ENCODE peak calls at places on chromosomes 5 and 9, in nine cellular contexts. One of them, this sample, is unnamed.

GRCh38 chr5:14463629-14464028 is 118.0 kb upstream of the OTULINL start:
- DNase-seq in uterus: peak
- DNase-seq in breast epithelium: no peak
- DNase-seq in choroid plexus epithelial cell: peak
- DNase-seq in coronary artery: no peak
- DNase-seq in tibial nerve: no peak
- DNase-seq in cardiac muscle cell: no peak
- DNase-seq in epithelial cell of esophagus: peak
- DNase-seq in AG09309: no peak
- DNase-seq in this sample: no peak

GRCh38 chr5:137734962-137735530 is 843 bp downstream of the KLHL3 start:
- DNase-seq in uterus: peak
- DNase-seq in breast epithelium: no peak
- DNase-seq in choroid plexus epithelial cell: peak
- DNase-seq in coronary artery: no peak
- DNase-seq in tibial nerve: no peak
- DNase-seq in cardiac muscle cell: peak
- DNase-seq in epithelial cell of esophagus: peak
- DNase-seq in AG09309: no peak
- DNase-seq in this sample: peak

GRCh38 chr5:95731571-95732554 is 727 bp downstream of the RHOBTB3 start:
- DNase-seq in uterus: peak
- DNase-seq in breast epithelium: no peak
- DNase-seq in choroid plexus epithelial cell: peak
- DNase-seq in coronary artery: peak
- DNase-seq in tibial nerve: peak
- DNase-seq in cardiac muscle cell: peak
- DNase-seq in epithelial cell of esophagus: peak
- DNase-seq in AG09309: no peak
- DNase-seq in this sample: peak

GRCh38 chr5:62596096-62596495 is 17.5 kb downstream of the LRRC70 start:
- DNase-seq in uterus: no peak
- DNase-seq in breast epithelium: no peak
- DNase-seq in choroid plexus epithelial cell: no peak
- DNase-seq in coronary artery: no peak
- DNase-seq in tibial nerve: no peak
- DNase-seq in cardiac muscle cell: no peak
- DNase-seq in epithelial cell of esophagus: no peak
- DNase-seq in AG09309: peak
- DNase-seq in this sample: no peak

GRCh38 chr5:180786398-180787005 is 16.1 kb downstream of the MGAT1 start:
- DNase-seq in uterus: no peak
- DNase-seq in breast epithelium: no peak
- DNase-seq in choroid plexus epithelial cell: peak
- DNase-seq in coronary artery: no peak
- DNase-seq in tibial nerve: no peak
- DNase-seq in cardiac muscle cell: no peak
- DNase-seq in epithelial cell of esophagus: no peak
- DNase-seq in AG09309: no peak
- DNase-seq in this sample: no peak

GRCh38 chr5:39619161-39619818 is 194.5 kb upstream of the DAB2 start:
- DNase-seq in uterus: no peak
- DNase-seq in breast epithelium: no peak
- DNase-seq in choroid plexus epithelial cell: peak
- DNase-seq in coronary artery: no peak
- DNase-seq in tibial nerve: no peak
- DNase-seq in cardiac muscle cell: no peak
- DNase-seq in epithelial cell of esophagus: peak
- DNase-seq in AG09309: no peak
- DNase-seq in this sample: no peak

GRCh38 chr5:151234476-151235238 is 10.8 kb upstream of the CCDC69 start:
- DNase-seq in uterus: peak
- DNase-seq in breast epithelium: peak
- DNase-seq in choroid plexus epithelial cell: peak
- DNase-seq in coronary artery: no peak
- DNase-seq in tibial nerve: peak
- DNase-seq in cardiac muscle cell: no peak
- DNase-seq in epithelial cell of esophagus: no peak
- DNase-seq in AG09309: no peak
- DNase-seq in this sample: no peak

GRCh38 chr5:172870261-172870806 is 36.3 kb downstream of the ERGIC1 start:
- DNase-seq in uterus: peak
- DNase-seq in breast epithelium: peak
- DNase-seq in choroid plexus epithelial cell: peak
- DNase-seq in coronary artery: no peak
- DNase-seq in tibial nerve: no peak
- DNase-seq in cardiac muscle cell: no peak
- DNase-seq in epithelial cell of esophagus: peak
- DNase-seq in AG09309: peak
- DNase-seq in this sample: no peak

GRCh38 chr5:150485770-150486401 is 22.0 kb upstream of the NDST1 start:
- DNase-seq in uterus: peak
- DNase-seq in breast epithelium: no peak
- DNase-seq in choroid plexus epithelial cell: peak
- DNase-seq in coronary artery: no peak
- DNase-seq in tibial nerve: peak
- DNase-seq in cardiac muscle cell: peak
- DNase-seq in epithelial cell of esophagus: no peak
- DNase-seq in AG09309: no peak
- DNase-seq in this sample: peak

GRCh38 chr5:172953776-172954189 is 5.4 kb upstream of the RPL26L1 start:
- DNase-seq in uterus: no peak
- DNase-seq in breast epithelium: no peak
- DNase-seq in choroid plexus epithelial cell: peak
- DNase-seq in coronary artery: no peak
- DNase-seq in tibial nerve: no peak
- DNase-seq in cardiac muscle cell: no peak
- DNase-seq in epithelial cell of esophagus: peak
- DNase-seq in AG09309: peak
- DNase-seq in this sample: no peak

GRCh38 chr9:126652140-126652558 is 38.4 kb downstream of the LMX1B start:
- DNase-seq in uterus: no peak
- DNase-seq in breast epithelium: no peak
- DNase-seq in choroid plexus epithelial cell: no peak
- DNase-seq in coronary artery: no peak
- DNase-seq in tibial nerve: no peak
- DNase-seq in cardiac muscle cell: no peak
- DNase-seq in epithelial cell of esophagus: no peak
- DNase-seq in AG09309: no peak
- DNase-seq in this sample: no peak

GRCh38 chr9:129352157-129352870 is 174.3 kb upstream of the IER5L start:
- DNase-seq in uterus: peak
- DNase-seq in breast epithelium: no peak
- DNase-seq in choroid plexus epithelial cell: peak
- DNase-seq in coronary artery: no peak
- DNase-seq in tibial nerve: no peak
- DNase-seq in cardiac muscle cell: peak
- DNase-seq in epithelial cell of esophagus: no peak
- DNase-seq in AG09309: no peak
- DNase-seq in this sample: peak

GRCh38 chr5:88401671-88402070 is 133.0 kb upstream of the TMEM161B start:
- DNase-seq in uterus: no peak
- DNase-seq in breast epithelium: no peak
- DNase-seq in choroid plexus epithelial cell: no peak
- DNase-seq in coronary artery: no peak
- DNase-seq in tibial nerve: no peak
- DNase-seq in cardiac muscle cell: no peak
- DNase-seq in epithelial cell of esophagus: no peak
- DNase-seq in AG09309: no peak
- DNase-seq in this sample: no peak

GRCh38 chr9:5714501-5715401 is 85.8 kb downstream of the RIC1 start:
- DNase-seq in uterus: no peak
- DNase-seq in breast epithelium: no peak
- DNase-seq in choroid plexus epithelial cell: peak
- DNase-seq in coronary artery: no peak
- DNase-seq in tibial nerve: no peak
- DNase-seq in cardiac muscle cell: peak
- DNase-seq in epithelial cell of esophagus: peak
- DNase-seq in AG09309: no peak
- DNase-seq in this sample: no peak
- TF ChIP-seq CTCF in uterus: no peak
- TF ChIP-seq CTCF in breast epithelium: no peak
- TF ChIP-seq CTCF in choroid plexus epithelial cell: peak
- TF ChIP-seq CTCF in coronary artery: no peak
- TF ChIP-seq CTCF in tibial nerve: no peak
- TF ChIP-seq CTCF in cardiac muscle cell: peak
- TF ChIP-seq CTCF in epithelial cell of esophagus: peak
- TF ChIP-seq CTCF in AG09309: peak
- TF ChIP-seq CTCF in this sample: peak

GRCh38 chr9:133664173-133664572 is 28.0 kb downstream of the DBH start:
- DNase-seq in uterus: no peak
- DNase-seq in breast epithelium: no peak
- DNase-seq in choroid plexus epithelial cell: no peak
- DNase-seq in coronary artery: no peak
- DNase-seq in tibial nerve: no peak
- DNase-seq in cardiac muscle cell: no peak
- DNase-seq in epithelial cell of esophagus: no peak
- DNase-seq in AG09309: no peak
- DNase-seq in this sample: no peak

GRCh38 chr9:133665096-133665495 is 28.9 kb downstream of the DBH start:
- DNase-seq in uterus: no peak
- DNase-seq in breast epithelium: no peak
- DNase-seq in choroid plexus epithelial cell: no peak
- DNase-seq in coronary artery: no peak
- DNase-seq in tibial nerve: no peak
- DNase-seq in cardiac muscle cell: no peak
- DNase-seq in epithelial cell of esophagus: no peak
- DNase-seq in AG09309: no peak
- DNase-seq in this sample: no peak

GRCh38 chr9:133665535-133665934 is 29.4 kb downstream of the DBH start:
- DNase-seq in uterus: no peak
- DNase-seq in breast epithelium: no peak
- DNase-seq in choroid plexus epithelial cell: no peak
- DNase-seq in coronary artery: no peak
- DNase-seq in tibial nerve: no peak
- DNase-seq in cardiac muscle cell: no peak
- DNase-seq in epithelial cell of esophagus: no peak
- DNase-seq in AG09309: no peak
- DNase-seq in this sample: no peak

GRCh38 chr9:133666387-133666786 is 30.2 kb downstream of the DBH start:
- DNase-seq in uterus: no peak
- DNase-seq in breast epithelium: no peak
- DNase-seq in choroid plexus epithelial cell: no peak
- DNase-seq in coronary artery: no peak
- DNase-seq in tibial nerve: no peak
- DNase-seq in cardiac muscle cell: no peak
- DNase-seq in epithelial cell of esophagus: no peak
- DNase-seq in AG09309: no peak
- DNase-seq in this sample: no peak

DNA sequence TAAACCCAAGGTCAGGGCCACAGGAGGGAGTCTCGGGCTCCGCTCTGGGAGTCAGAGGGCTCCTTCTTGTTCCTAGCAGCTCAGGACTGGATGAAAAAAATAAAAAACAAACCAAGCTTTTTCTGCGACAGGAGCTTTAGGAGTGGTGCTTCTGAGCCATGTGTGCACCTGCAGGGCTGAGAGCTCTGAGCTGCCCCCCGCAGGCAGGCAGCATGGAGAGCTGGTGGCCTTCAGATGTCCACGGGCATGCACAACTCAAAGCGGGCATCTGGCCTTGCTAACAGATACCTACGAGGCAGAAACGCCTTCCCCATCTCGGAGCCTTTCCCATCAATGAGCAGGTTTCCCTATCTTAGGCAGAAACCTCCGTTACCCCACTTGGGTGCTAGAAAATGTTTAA is 28.5 kb downstream of the DBH start:
- DNase-seq in uterus: no peak
- DNase-seq in breast epithelium: no peak
- DNase-seq in choroid plexus epithelial cell: no peak
- DNase-seq in coronary artery: no peak
- DNase-seq in tibial nerve: no peak
- DNase-seq in cardiac muscle cell: peak
- DNase-seq in epithelial cell of esophagus: no peak
- DNase-seq in AG09309: no peak
- DNase-seq in this sample: no peak
- TF ChIP-seq CTCF in uterus: no peak
- TF ChIP-seq CTCF in breast epithelium: no peak
- TF ChIP-seq CTCF in choroid plexus epithelial cell: peak
- TF ChIP-seq CTCF in coronary artery: no peak
- TF ChIP-seq CTCF in tibial nerve: no peak
- TF ChIP-seq CTCF in cardiac muscle cell: no peak
- TF ChIP-seq CTCF in epithelial cell of esophagus: no peak
- TF ChIP-seq CTCF in AG09309: no peak
- TF ChIP-seq CTCF in this sample: no peak

DNA sequence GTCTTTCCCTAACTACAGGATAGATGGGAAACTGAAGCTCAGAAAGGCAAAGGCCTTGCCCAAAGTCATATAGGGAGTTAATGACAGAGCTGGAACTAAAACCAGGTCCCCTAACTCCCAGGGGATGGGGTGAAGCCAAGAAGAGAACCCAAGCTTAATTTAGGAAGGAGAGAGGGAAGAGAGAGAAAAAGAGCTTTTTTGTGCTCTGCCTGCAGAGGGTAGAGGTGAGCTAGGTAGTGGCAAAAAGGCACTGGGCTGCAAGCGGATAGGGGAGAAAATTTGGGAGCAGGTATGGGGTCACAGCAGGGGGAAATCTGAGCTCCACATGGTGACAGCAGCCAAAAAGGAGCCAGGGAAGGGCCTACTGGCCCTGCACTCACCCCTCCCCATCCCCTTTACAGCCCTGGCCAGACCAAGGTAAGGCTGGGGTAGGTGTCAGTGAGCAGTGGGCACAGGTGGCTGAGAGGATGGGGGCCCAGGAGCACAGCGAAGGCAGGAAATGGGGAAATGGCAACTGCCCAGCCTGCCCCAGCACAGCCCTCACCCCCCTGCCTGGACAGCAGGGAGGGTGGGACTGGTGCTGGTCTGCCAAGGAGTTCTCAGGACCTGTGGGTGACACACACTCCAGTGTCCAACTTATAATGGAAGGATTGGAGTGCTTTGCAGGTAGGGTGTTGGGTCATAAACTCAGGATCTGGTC is 3.3 kb downstream of the ENHO start:
- DNase-seq in uterus: no peak
- DNase-seq in breast epithelium: no peak
- DNase-seq in choroid plexus epithelial cell: no peak
- DNase-seq in coronary artery: no peak
- DNase-seq in tibial nerve: no peak
- DNase-seq in cardiac muscle cell: no peak
- DNase-seq in epithelial cell of esophagus: no peak
- DNase-seq in AG09309: no peak
- DNase-seq in this sample: no peak
- TF ChIP-seq CTCF in uterus: no peak
- TF ChIP-seq CTCF in breast epithelium: no peak
- TF ChIP-seq CTCF in choroid plexus epithelial cell: no peak
- TF ChIP-seq CTCF in coronary artery: no peak
- TF ChIP-seq CTCF in tibial nerve: no peak
- TF ChIP-seq CTCF in cardiac muscle cell: no peak
- TF ChIP-seq CTCF in epithelial cell of esophagus: peak
- TF ChIP-seq CTCF in AG09309: no peak
- TF ChIP-seq CTCF in this sample: no peak

GRCh38 chr9:6488395-6488794 is 75.4 kb downstream of the UHRF2 start:
- DNase-seq in uterus: no peak
- DNase-seq in breast epithelium: no peak
- DNase-seq in choroid plexus epithelial cell: peak
- DNase-seq in coronary artery: no peak
- DNase-seq in tibial nerve: no peak
- DNase-seq in cardiac muscle cell: no peak
- DNase-seq in epithelial cell of esophagus: no peak
- DNase-seq in AG09309: no peak
- DNase-seq in this sample: no peak
- TF ChIP-seq CTCF in uterus: no peak
- TF ChIP-seq CTCF in breast epithelium: no peak
- TF ChIP-seq CTCF in choroid plexus epithelial cell: peak
- TF ChIP-seq CTCF in coronary artery: no peak
- TF ChIP-seq CTCF in tibial nerve: no peak
- TF ChIP-seq CTCF in cardiac muscle cell: no peak
- TF ChIP-seq CTCF in epithelial cell of esophagus: no peak
- TF ChIP-seq CTCF in AG09309: no peak
- TF ChIP-seq CTCF in this sample: no peak

This sample was measured in glutamatergic neuron.